ENCODE peak calls at places on chromosomes 2 and 18, in nine cellular contexts. One of them, this sample, is unnamed.
A peak's percentile ranks its signal among the peaks of the same experiment; 100 is the strongest.

GRCh38 chr2:174246944-174247381 is 1.4 kb downstream of the OLA1 start:
- DNase-seq in CD8-positive, alpha-beta T cell: no peak
- DNase-seq in fibroblast of mammary gland: no peak
- DNase-seq in HFFc6: no peak
- DNase-seq in IMR-90: no peak
- DNase-seq in dorsolateral prefrontal cortex: no peak
- DNase-seq in neural crest cell: no peak
- DNase-seq in NB4: no peak
- DNase-seq in OCI-LY7: no peak
- DNase-seq in this sample: no peak

GRCh38 chr2:120750488-120751210 is 15.0 kb downstream of the GLI2 start:
- DNase-seq in NB4: no peak
- DNase-seq in dorsolateral prefrontal cortex: no peak
- DNase-seq in OCI-LY7: no peak
- DNase-seq in neural crest cell: no peak
- DNase-seq in HFFc6: no peak
- DNase-seq in IMR-90: peak; percentile 21
- DNase-seq in fibroblast of mammary gland: peak; percentile 47
- DNase-seq in CD8-positive, alpha-beta T cell: no peak
- DNase-seq in this sample: no peak

GRCh38 chr2:191451116-191451515 is 205.9 kb downstream of the MYO1B start:
- DNase-seq in neural crest cell: no peak
- DNase-seq in NB4: no peak
- DNase-seq in OCI-LY7: no peak
- DNase-seq in dorsolateral prefrontal cortex: no peak
- DNase-seq in CD8-positive, alpha-beta T cell: no peak
- DNase-seq in HFFc6: no peak
- DNase-seq in IMR-90: no peak
- DNase-seq in fibroblast of mammary gland: no peak
- DNase-seq in this sample: no peak

GRCh38 chr18:45019469-45019868 is 338.8 kb downstream of the SETBP1 start:
- DNase-seq in neural crest cell: no peak
- DNase-seq in HFFc6: no peak
- DNase-seq in IMR-90: no peak
- DNase-seq in fibroblast of mammary gland: no peak
- DNase-seq in OCI-LY7: no peak
- DNase-seq in dorsolateral prefrontal cortex: no peak
- DNase-seq in NB4: no peak
- DNase-seq in CD8-positive, alpha-beta T cell: no peak
- DNase-seq in this sample: no peak

GRCh38 chr2:239344857-239345216 is 56.0 kb downstream of the HDAC4 start:
- DNase-seq in OCI-LY7: no peak
- DNase-seq in neural crest cell: no peak
- DNase-seq in HFFc6: no peak
- DNase-seq in fibroblast of mammary gland: no peak
- DNase-seq in dorsolateral prefrontal cortex: no peak
- DNase-seq in NB4: no peak
- DNase-seq in IMR-90: no peak
- DNase-seq in CD8-positive, alpha-beta T cell: no peak
- DNase-seq in this sample: no peak

GRCh38 chr2:109472331-109473005 is 141.3 kb downstream of the SEPTIN10 start:
- DNase-seq in OCI-LY7: no peak
- DNase-seq in dorsolateral prefrontal cortex: no peak
- DNase-seq in IMR-90: no peak
- DNase-seq in CD8-positive, alpha-beta T cell: no peak
- DNase-seq in fibroblast of mammary gland: no peak
- DNase-seq in neural crest cell: no peak
- DNase-seq in NB4: no peak
- DNase-seq in HFFc6: no peak
- DNase-seq in this sample: no peak

GRCh38 chr2:82013641-82014040 is 1709.1 kb upstream of the LRRTM1 start:
- DNase-seq in fibroblast of mammary gland: no peak
- DNase-seq in OCI-LY7: no peak
- DNase-seq in IMR-90: no peak
- DNase-seq in CD8-positive, alpha-beta T cell: no peak
- DNase-seq in neural crest cell: no peak
- DNase-seq in NB4: no peak
- DNase-seq in HFFc6: no peak
- DNase-seq in dorsolateral prefrontal cortex: no peak
- DNase-seq in this sample: no peak

GRCh38 chr2:44553456-44553855 is 191.7 kb downstream of the CAMKMT start:
- DNase-seq in neural crest cell: no peak
- DNase-seq in CD8-positive, alpha-beta T cell: no peak
- DNase-seq in fibroblast of mammary gland: peak; percentile 85
- DNase-seq in HFFc6: peak; percentile 81
- DNase-seq in IMR-90: peak; percentile 15
- DNase-seq in dorsolateral prefrontal cortex: no peak
- DNase-seq in OCI-LY7: no peak
- DNase-seq in NB4: no peak
- DNase-seq in this sample: no peak

GRCh38 chr18:43751203-43751602 is 473.9 kb upstream of the SYT4 start:
- DNase-seq in HFFc6: no peak
- DNase-seq in neural crest cell: no peak
- DNase-seq in dorsolateral prefrontal cortex: no peak
- DNase-seq in OCI-LY7: no peak
- DNase-seq in CD8-positive, alpha-beta T cell: no peak
- DNase-seq in fibroblast of mammary gland: peak; percentile 3
- DNase-seq in IMR-90: no peak
- DNase-seq in NB4: no peak
- DNase-seq in this sample: no peak

GRCh38 chr2:108128226-108128786 is 111.5 kb upstream of the SULT1C3 start:
- DNase-seq in IMR-90: no peak
- DNase-seq in OCI-LY7: no peak
- DNase-seq in neural crest cell: no peak
- DNase-seq in dorsolateral prefrontal cortex: no peak
- DNase-seq in NB4: no peak
- DNase-seq in fibroblast of mammary gland: no peak
- DNase-seq in HFFc6: no peak
- DNase-seq in CD8-positive, alpha-beta T cell: no peak
- DNase-seq in this sample: no peak

GRCh38 chr2:112065966-112066365 is 10.9 kb downstream of the TMEM87B start:
- DNase-seq in CD8-positive, alpha-beta T cell: no peak
- DNase-seq in HFFc6: peak; percentile 82
- DNase-seq in dorsolateral prefrontal cortex: no peak
- DNase-seq in IMR-90: peak; percentile 86
- DNase-seq in fibroblast of mammary gland: peak; percentile 68
- DNase-seq in neural crest cell: no peak
- DNase-seq in NB4: no peak
- DNase-seq in OCI-LY7: no peak
- DNase-seq in this sample: no peak

GRCh38 chr2:8586397-8587051 is 95.3 kb upstream of the ID2 start:
- DNase-seq in OCI-LY7: no peak
- DNase-seq in IMR-90: no peak
- DNase-seq in fibroblast of mammary gland: no peak
- DNase-seq in HFFc6: no peak
- DNase-seq in dorsolateral prefrontal cortex: no peak
- DNase-seq in CD8-positive, alpha-beta T cell: no peak
- DNase-seq in neural crest cell: no peak
- DNase-seq in NB4: no peak
- DNase-seq in this sample: no peak

GRCh38 chr2:30191831-30192271 is 39.5 kb upstream of the LBH start:
- DNase-seq in neural crest cell: no peak
- DNase-seq in dorsolateral prefrontal cortex: no peak
- DNase-seq in fibroblast of mammary gland: no peak
- DNase-seq in HFFc6: no peak
- DNase-seq in NB4: no peak
- DNase-seq in CD8-positive, alpha-beta T cell: no peak
- DNase-seq in IMR-90: no peak
- DNase-seq in OCI-LY7: no peak
- DNase-seq in this sample: no peak

GRCh38 chr18:11798271-11798670 is 52.9 kb upstream of the CHMP1B start:
- DNase-seq in CD8-positive, alpha-beta T cell: no peak
- DNase-seq in IMR-90: no peak
- DNase-seq in dorsolateral prefrontal cortex: no peak
- DNase-seq in HFFc6: no peak
- DNase-seq in OCI-LY7: no peak
- DNase-seq in fibroblast of mammary gland: no peak
- DNase-seq in NB4: no peak
- DNase-seq in neural crest cell: no peak
- DNase-seq in this sample: no peak

GRCh38 chr2:58594762-58595161 is 353.6 kb upstream of the FANCL start:
- DNase-seq in HFFc6: no peak
- DNase-seq in fibroblast of mammary gland: no peak
- DNase-seq in CD8-positive, alpha-beta T cell: no peak
- DNase-seq in dorsolateral prefrontal cortex: no peak
- DNase-seq in NB4: no peak
- DNase-seq in OCI-LY7: no peak
- DNase-seq in neural crest cell: no peak
- DNase-seq in IMR-90: no peak
- DNase-seq in this sample: no peak

GRCh38 chr2:58598171-58598570 is 357.0 kb upstream of the FANCL start:
- DNase-seq in OCI-LY7: no peak
- DNase-seq in neural crest cell: no peak
- DNase-seq in NB4: no peak
- DNase-seq in IMR-90: no peak
- DNase-seq in fibroblast of mammary gland: no peak
- DNase-seq in CD8-positive, alpha-beta T cell: no peak
- DNase-seq in HFFc6: no peak
- DNase-seq in dorsolateral prefrontal cortex: no peak
- DNase-seq in this sample: no peak

GRCh38 chr2:58595714-58596113 is 354.6 kb upstream of the FANCL start:
- DNase-seq in fibroblast of mammary gland: no peak
- DNase-seq in dorsolateral prefrontal cortex: no peak
- DNase-seq in CD8-positive, alpha-beta T cell: no peak
- DNase-seq in IMR-90: no peak
- DNase-seq in neural crest cell: no peak
- DNase-seq in NB4: no peak
- DNase-seq in HFFc6: no peak
- DNase-seq in OCI-LY7: no peak
- DNase-seq in this sample: no peak

GRCh38 chr2:58594175-58594574 is 353.1 kb upstream of the FANCL start:
- DNase-seq in neural crest cell: no peak
- DNase-seq in OCI-LY7: peak; percentile 1
- DNase-seq in fibroblast of mammary gland: no peak
- DNase-seq in CD8-positive, alpha-beta T cell: no peak
- DNase-seq in NB4: peak; percentile 31
- DNase-seq in HFFc6: no peak
- DNase-seq in dorsolateral prefrontal cortex: no peak
- DNase-seq in IMR-90: no peak
- DNase-seq in this sample: no peak
- TF ChIP-seq CTCF in neural crest cell: peak; percentile 39
- TF ChIP-seq CTCF in OCI-LY7: peak; percentile 30
- TF ChIP-seq CTCF in fibroblast of mammary gland: peak; percentile 23
- TF ChIP-seq CTCF in CD8-positive, alpha-beta T cell: no peak
- TF ChIP-seq CTCF in NB4: peak; percentile 26
- TF ChIP-seq CTCF in HFFc6: peak; percentile 19
- TF ChIP-seq CTCF in dorsolateral prefrontal cortex: no peak
- TF ChIP-seq CTCF in IMR-90: no peak
- TF ChIP-seq CTCF in this sample: no peak

DNA sequence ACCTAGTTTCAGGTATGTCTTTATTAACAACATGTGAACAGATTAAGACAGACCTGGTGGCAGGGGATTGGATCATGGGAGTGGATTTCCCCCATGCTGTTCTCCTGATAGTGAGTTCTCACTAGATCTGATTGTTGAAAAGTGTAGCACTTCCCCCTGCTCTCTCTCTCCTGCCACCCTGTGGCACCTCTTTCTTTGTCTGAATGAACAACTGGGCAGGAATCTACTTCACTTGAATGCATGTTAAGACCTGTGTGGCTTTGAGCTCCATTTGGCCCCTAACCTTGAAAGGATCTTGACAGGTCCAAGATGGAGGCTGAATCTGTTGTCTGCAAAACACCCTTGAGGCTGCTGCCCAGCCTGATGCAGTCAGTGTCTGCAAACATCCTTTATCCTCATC is 194.4 kb downstream of the RNF144A start:
- DNase-seq in HFFc6: no peak
- DNase-seq in IMR-90: no peak
- DNase-seq in OCI-LY7: peak; percentile 18
- DNase-seq in neural crest cell: no peak
- DNase-seq in CD8-positive, alpha-beta T cell: no peak
- DNase-seq in fibroblast of mammary gland: no peak
- DNase-seq in NB4: no peak
- DNase-seq in dorsolateral prefrontal cortex: no peak
- DNase-seq in this sample: no peak
- TF ChIP-seq CTCF in HFFc6: no peak
- TF ChIP-seq CTCF in IMR-90: no peak
- TF ChIP-seq CTCF in OCI-LY7: peak; percentile 54
- TF ChIP-seq CTCF in neural crest cell: no peak
- TF ChIP-seq CTCF in CD8-positive, alpha-beta T cell: no peak
- TF ChIP-seq CTCF in fibroblast of mammary gland: no peak
- TF ChIP-seq CTCF in NB4: no peak
- TF ChIP-seq CTCF in dorsolateral prefrontal cortex: no peak
- TF ChIP-seq CTCF in this sample: no peak

DNA sequence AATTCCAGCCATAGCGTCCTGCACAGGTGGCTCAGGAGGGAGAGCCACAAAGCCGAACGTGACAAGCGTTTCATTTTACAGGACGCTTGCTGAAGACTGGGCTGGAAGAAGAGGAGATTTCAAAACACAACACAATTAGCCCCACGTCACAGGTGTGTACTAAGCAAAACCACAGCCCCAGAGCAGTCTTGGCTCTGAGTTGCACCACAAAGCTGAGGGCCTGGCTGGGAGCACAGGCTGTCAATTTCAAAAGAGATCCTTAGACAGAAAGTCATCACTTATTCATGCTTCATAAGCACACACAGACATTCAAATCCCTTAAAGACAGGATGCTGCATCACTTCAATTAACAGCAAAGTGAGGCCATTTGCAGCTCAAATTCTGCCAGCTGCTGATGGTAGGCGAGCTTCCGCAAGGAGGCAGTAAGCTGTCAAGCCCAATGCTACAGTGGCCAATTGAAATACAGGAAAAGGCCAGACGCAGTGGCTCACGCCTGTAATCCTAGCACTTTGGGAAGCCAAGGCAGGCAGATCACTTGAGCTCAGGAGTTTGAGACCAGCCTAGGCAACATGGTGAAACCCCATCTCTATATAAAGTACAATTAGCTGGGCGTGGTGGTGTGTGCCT is 79.6 kb downstream of the SKA1 start:
- DNase-seq in fibroblast of mammary gland: no peak
- DNase-seq in CD8-positive, alpha-beta T cell: no peak
- DNase-seq in dorsolateral prefrontal cortex: no peak
- DNase-seq in OCI-LY7: no peak
- DNase-seq in neural crest cell: no peak
- DNase-seq in HFFc6: no peak
- DNase-seq in NB4: no peak
- DNase-seq in IMR-90: no peak
- DNase-seq in this sample: no peak
- TF ChIP-seq CTCF in fibroblast of mammary gland: no peak
- TF ChIP-seq CTCF in CD8-positive, alpha-beta T cell: no peak
- TF ChIP-seq CTCF in dorsolateral prefrontal cortex: no peak
- TF ChIP-seq CTCF in OCI-LY7: no peak
- TF ChIP-seq CTCF in neural crest cell: no peak
- TF ChIP-seq CTCF in HFFc6: no peak
- TF ChIP-seq CTCF in NB4: no peak
- TF ChIP-seq CTCF in IMR-90: no peak
- TF ChIP-seq CTCF in this sample: no peak

DNA sequence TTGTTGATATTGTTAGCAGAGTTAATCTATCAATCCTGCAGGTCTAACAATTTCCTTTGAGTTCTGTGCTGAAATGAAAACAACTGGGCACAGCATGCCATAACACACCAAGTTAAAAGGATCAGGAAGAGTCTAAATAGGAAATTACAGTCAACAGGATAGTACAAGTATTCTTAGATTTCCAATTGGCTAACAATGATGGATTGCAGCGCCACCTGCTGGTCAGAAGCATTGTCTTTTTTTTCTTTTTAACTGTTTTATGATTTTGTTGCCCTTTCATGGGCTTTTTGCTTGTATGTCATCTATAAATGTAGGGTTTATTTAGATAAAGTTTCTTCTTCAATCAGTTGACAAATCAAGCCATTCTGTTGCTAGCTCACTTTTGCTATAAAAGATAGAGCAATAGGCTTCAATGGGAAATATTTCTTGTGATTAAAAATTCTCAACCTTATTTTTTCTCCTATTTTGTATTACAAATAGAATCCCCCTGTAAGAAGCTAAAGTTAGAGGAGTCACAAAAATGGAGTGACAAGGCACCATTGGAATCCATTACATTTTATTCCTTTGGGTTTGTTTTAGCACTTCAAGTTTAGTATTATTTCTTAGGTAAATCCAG is 40.8 kb upstream of the RPRM start:
- DNase-seq in HFFc6: peak; percentile 36
- DNase-seq in NB4: peak; percentile 67
- DNase-seq in dorsolateral prefrontal cortex: peak; percentile 56
- DNase-seq in neural crest cell: peak; percentile 72
- DNase-seq in OCI-LY7: peak; percentile 53
- DNase-seq in IMR-90: peak; percentile 39
- DNase-seq in CD8-positive, alpha-beta T cell: peak; percentile 13
- DNase-seq in fibroblast of mammary gland: peak; percentile 63
- DNase-seq in this sample: no peak
- TF ChIP-seq CTCF in HFFc6: peak; percentile 97
- TF ChIP-seq CTCF in NB4: peak; percentile 50
- TF ChIP-seq CTCF in dorsolateral prefrontal cortex: peak; percentile 94
- TF ChIP-seq CTCF in neural crest cell: peak; percentile 97
- TF ChIP-seq CTCF in OCI-LY7: peak; percentile 95
- TF ChIP-seq CTCF in IMR-90: peak; percentile 61
- TF ChIP-seq CTCF in CD8-positive, alpha-beta T cell: peak; percentile 88
- TF ChIP-seq CTCF in fibroblast of mammary gland: peak; percentile 66
- TF ChIP-seq CTCF in this sample: peak; percentile 79

This sample was measured in left lung.